ENCODE peak calls at places on chromosomes 11 and 22, in five cellular contexts. One of them, this sample, is unnamed.

GRCh38 chr11:126175261-126175885 is 36.1 kb downstream of the RPUSD4 start:
- DNase-seq in mesenchymal stem cell: no peak
- DNase-seq in H9: no peak
- DNase-seq in IMR-90: no peak
- DNase-seq in neuronal stem cell: no peak
- DNase-seq in this sample: no peak

GRCh38 chr11:68373810-68374501 is 61.6 kb downstream of the LRP5 start:
- DNase-seq in mesenchymal stem cell: peak; percentile 72
- DNase-seq in H9: no peak
- DNase-seq in IMR-90: peak; percentile 15
- DNase-seq in neuronal stem cell: no peak
- DNase-seq in this sample: no peak

GRCh38 chr11:116466231-116466630 is 306.6 kb downstream of the BUD13 start:
- DNase-seq in mesenchymal stem cell: no peak
- DNase-seq in H9: no peak
- DNase-seq in IMR-90: no peak
- DNase-seq in neuronal stem cell: no peak
- DNase-seq in this sample: no peak

GRCh38 chr11:20201231-20201630 is 41.0 kb upstream of the DBX1 start:
- DNase-seq in mesenchymal stem cell: no peak
- DNase-seq in H9: no peak
- DNase-seq in IMR-90: no peak
- DNase-seq in neuronal stem cell: no peak
- DNase-seq in this sample: no peak

GRCh38 chr11:77244277-77245014 is 57.0 kb downstream of the GDPD4 start:
- DNase-seq in mesenchymal stem cell: peak; percentile 78
- DNase-seq in H9: no peak
- DNase-seq in IMR-90: peak; percentile 85
- DNase-seq in neuronal stem cell: no peak
- DNase-seq in this sample: no peak

GRCh38 chr11:304915-305833 is 2.4 kb upstream of the IFITM2 start:
- DNase-seq in mesenchymal stem cell: peak; percentile 81
- DNase-seq in H9: peak; percentile 75
- DNase-seq in IMR-90: peak; percentile 79
- DNase-seq in neuronal stem cell: peak; percentile 56
- DNase-seq in this sample: peak; percentile 81

GRCh38 chr11:121437686-121438078 is 14.4 kb upstream of the SORL1 start:
- DNase-seq in mesenchymal stem cell: no peak
- DNase-seq in H9: no peak
- DNase-seq in IMR-90: no peak
- DNase-seq in neuronal stem cell: no peak
- DNase-seq in this sample: no peak

GRCh38 chr11:20156876-20157613 is 3.2 kb downstream of the DBX1 start:
- DNase-seq in mesenchymal stem cell: no peak
- DNase-seq in H9: no peak
- DNase-seq in IMR-90: no peak
- DNase-seq in neuronal stem cell: peak; percentile 73
- DNase-seq in this sample: peak; percentile 24

GRCh38 chr22:40238425-40239344 is 61.0 kb downstream of the TNRC6B start:
- DNase-seq in mesenchymal stem cell: peak; percentile 83
- DNase-seq in H9: no peak
- DNase-seq in IMR-90: peak; percentile 74
- DNase-seq in neuronal stem cell: no peak
- DNase-seq in this sample: no peak

GRCh38 chr11:117871784-117872183 is 4.7 kb downstream of the FXYD6 start:
- DNase-seq in mesenchymal stem cell: no peak
- DNase-seq in H9: no peak
- DNase-seq in IMR-90: no peak
- DNase-seq in neuronal stem cell: no peak
- DNase-seq in this sample: no peak

GRCh38 chr11:119774180-119774763 is 45.3 kb upstream of the NECTIN1 start:
- DNase-seq in mesenchymal stem cell: peak; percentile 41
- DNase-seq in H9: peak; percentile 52
- DNase-seq in IMR-90: peak; percentile 13
- DNase-seq in neuronal stem cell: peak; percentile 68
- DNase-seq in this sample: peak; percentile 72

GRCh38 chr22:20319745-20320658 is at the start of gene DGCR6L:
- DNase-seq in mesenchymal stem cell: peak; percentile 97
- DNase-seq in H9: peak; percentile 95
- DNase-seq in IMR-90: peak; percentile 93
- DNase-seq in neuronal stem cell: peak; percentile 96
- DNase-seq in this sample: peak; percentile 97

GRCh38 chr11:80239217-80239616 is 798.4 kb upstream of the TENM4 start:
- DNase-seq in mesenchymal stem cell: peak; percentile 21
- DNase-seq in H9: no peak
- DNase-seq in IMR-90: no peak
- DNase-seq in neuronal stem cell: no peak
- DNase-seq in this sample: no peak

GRCh38 chr11:80116796-80117195 is 676.0 kb upstream of the TENM4 start:
- DNase-seq in mesenchymal stem cell: no peak
- DNase-seq in H9: no peak
- DNase-seq in IMR-90: no peak
- DNase-seq in neuronal stem cell: no peak
- DNase-seq in this sample: no peak

GRCh38 chr11:119671048-119671447 is 58.0 kb downstream of the NECTIN1 start:
- DNase-seq in mesenchymal stem cell: peak; percentile 80
- DNase-seq in H9: no peak
- DNase-seq in IMR-90: peak; percentile 88
- DNase-seq in neuronal stem cell: no peak
- DNase-seq in this sample: no peak

GRCh38 chr11:102177974-102178631 is 67.9 kb downstream of the YAP1 start:
- DNase-seq in mesenchymal stem cell: peak; percentile 97
- DNase-seq in H9: no peak
- DNase-seq in IMR-90: peak; percentile 94
- DNase-seq in neuronal stem cell: no peak
- DNase-seq in this sample: peak; percentile 75

GRCh38 chr22:19604711-19605268 is 80.6 kb upstream of the CLDN5 start:
- DNase-seq in mesenchymal stem cell: peak; percentile 1
- DNase-seq in H9: no peak
- DNase-seq in IMR-90: no peak
- DNase-seq in neuronal stem cell: no peak
- DNase-seq in this sample: no peak

GRCh38 chr11:79052539-79052938 is 388.3 kb downstream of the TENM4 start:
- DNase-seq in mesenchymal stem cell: no peak
- DNase-seq in H9: peak; percentile 52
- DNase-seq in IMR-90: no peak
- DNase-seq in neuronal stem cell: no peak
- DNase-seq in this sample: peak; percentile 55

GRCh38 chr22:49195636-49196035 is 632.0 kb downstream of the BRD1 start:
- DNase-seq in mesenchymal stem cell: no peak
- DNase-seq in H9: no peak
- DNase-seq in IMR-90: no peak
- DNase-seq in neuronal stem cell: no peak
- DNase-seq in this sample: no peak

GRCh38 chr22:42294034-42294985 is 23.9 kb upstream of the TCF20 start:
- DNase-seq in mesenchymal stem cell: peak; percentile 60
- DNase-seq in H9: peak; percentile 91
- DNase-seq in IMR-90: peak; percentile 41
- DNase-seq in neuronal stem cell: peak; percentile 72
- DNase-seq in this sample: peak; percentile 89

GRCh38 chr11:15692739-15693138 is 578.0 kb downstream of the INSC start:
- DNase-seq in mesenchymal stem cell: peak; percentile 81
- DNase-seq in H9: no peak
- DNase-seq in IMR-90: peak; percentile 65
- DNase-seq in neuronal stem cell: no peak
- DNase-seq in this sample: peak; percentile 21

GRCh38 chr11:103703954-103704353 is 332.5 kb upstream of the DDI1 start:
- DNase-seq in mesenchymal stem cell: no peak
- DNase-seq in H9: no peak
- DNase-seq in IMR-90: no peak
- DNase-seq in neuronal stem cell: no peak
- DNase-seq in this sample: no peak

GRCh38 chr22:20089226-20089976 is 9.4 kb downstream of the DGCR8 start:
- DNase-seq in mesenchymal stem cell: no peak
- DNase-seq in H9: no peak
- DNase-seq in IMR-90: no peak
- DNase-seq in neuronal stem cell: no peak
- DNase-seq in this sample: no peak

GRCh38 chr22:42596863-42597530 is 17.7 kb downstream of the POLDIP3 start:
- DNase-seq in mesenchymal stem cell: no peak
- DNase-seq in H9: no peak
- DNase-seq in IMR-90: no peak
- DNase-seq in neuronal stem cell: no peak
- DNase-seq in this sample: no peak

GRCh38 chr11:17810736-17811135 is 76.2 kb downstream of the KCNC1 start:
- DNase-seq in mesenchymal stem cell: no peak
- DNase-seq in H9: no peak
- DNase-seq in IMR-90: peak; percentile 52
- DNase-seq in neuronal stem cell: no peak
- DNase-seq in this sample: no peak

GRCh38 chr11:41237386-41237785 is 222.1 kb downstream of the LRRC4C start:
- DNase-seq in mesenchymal stem cell: no peak
- DNase-seq in H9: no peak
- DNase-seq in IMR-90: no peak
- DNase-seq in neuronal stem cell: no peak
- DNase-seq in this sample: peak; percentile 84

GRCh38 chr11:2525941-2526807 is 81.4 kb downstream of the KCNQ1 start:
- DNase-seq in mesenchymal stem cell: no peak
- DNase-seq in H9: peak; percentile 18
- DNase-seq in IMR-90: no peak
- DNase-seq in neuronal stem cell: no peak
- DNase-seq in this sample: no peak

GRCh38 chr22:46747646-46748045 is 9.6 kb upstream of the CERK start:
- DNase-seq in mesenchymal stem cell: no peak
- DNase-seq in H9: no peak
- DNase-seq in IMR-90: no peak
- DNase-seq in neuronal stem cell: no peak
- DNase-seq in this sample: no peak

GRCh38 chr11:120239713-120240640 is at the start of gene POU2F3:
- DNase-seq in mesenchymal stem cell: no peak
- DNase-seq in H9: peak; percentile 65
- DNase-seq in IMR-90: no peak
- DNase-seq in neuronal stem cell: no peak
- DNase-seq in this sample: peak; percentile 56

GRCh38 chr11:63510360-63511130 is 4.7 kb downstream of the LGALS12 start:
- DNase-seq in mesenchymal stem cell: no peak
- DNase-seq in H9: no peak
- DNase-seq in IMR-90: no peak
- DNase-seq in neuronal stem cell: no peak
- DNase-seq in this sample: no peak

GRCh38 chr11:3115321-3115720 is 49.8 kb downstream of the OSBPL5 start:
- DNase-seq in mesenchymal stem cell: no peak
- DNase-seq in H9: no peak
- DNase-seq in IMR-90: no peak
- DNase-seq in neuronal stem cell: no peak
- DNase-seq in this sample: no peak

GRCh38 chr11:76587810-76588454 is 82.6 kb downstream of the LRRC32 start:
- DNase-seq in mesenchymal stem cell: peak; percentile 55
- DNase-seq in H9: no peak
- DNase-seq in IMR-90: peak; percentile 67
- DNase-seq in neuronal stem cell: no peak
- DNase-seq in this sample: no peak

GRCh38 chr22:29799217-29799680 is 32.1 kb downstream of the UQCR10 start:
- DNase-seq in mesenchymal stem cell: peak; percentile 98
- DNase-seq in H9: no peak
- DNase-seq in IMR-90: peak; percentile 94
- DNase-seq in neuronal stem cell: no peak
- DNase-seq in this sample: no peak

GRCh38 chr11:95768521-95768920 is 21.1 kb downstream of the FAM76B start:
- DNase-seq in mesenchymal stem cell: no peak
- DNase-seq in H9: no peak
- DNase-seq in IMR-90: peak; percentile 9
- DNase-seq in neuronal stem cell: no peak
- DNase-seq in this sample: peak; percentile 55

GRCh38 chr11:67648796-67649613 is 1.5 kb downstream of the ACY3 start:
- DNase-seq in mesenchymal stem cell: no peak
- DNase-seq in H9: no peak
- DNase-seq in IMR-90: no peak
- DNase-seq in neuronal stem cell: no peak
- DNase-seq in this sample: no peak

GRCh38 chr11:726278-726915 is 20.4 kb downstream of the EPS8L2 start:
- DNase-seq in mesenchymal stem cell: no peak
- DNase-seq in H9: peak; percentile 66
- DNase-seq in IMR-90: peak; percentile 26
- DNase-seq in neuronal stem cell: no peak
- DNase-seq in this sample: peak; percentile 40

GRCh38 chr11:104581246-104581980 is 316.8 kb downstream of the CASP12 start:
- DNase-seq in mesenchymal stem cell: no peak
- DNase-seq in H9: no peak
- DNase-seq in IMR-90: peak; percentile 69
- DNase-seq in neuronal stem cell: peak; percentile 23
- DNase-seq in this sample: peak; percentile 22

GRCh38 chr11:46295996-46296519 is 18.6 kb downstream of the CREB3L1 start:
- DNase-seq in mesenchymal stem cell: no peak
- DNase-seq in H9: no peak
- DNase-seq in IMR-90: no peak
- DNase-seq in neuronal stem cell: no peak
- DNase-seq in this sample: peak; percentile 19
- H2BK15ac ChIP-seq in mesenchymal stem cell: peak overlapping the region; percentile 99
- H2BK15ac ChIP-seq in H9: no peak overlapping the region
- H2BK15ac ChIP-seq in IMR-90: peak overlapping the region; percentile 83
- H2BK15ac ChIP-seq in neuronal stem cell: peak overlapping the region; percentile 97
- H2BK15ac ChIP-seq in this sample: peak overlapping the region; percentile 8

GRCh38 chr22:37568448-37569008 is 8.2 kb downstream of the CDC42EP1 start:
- DNase-seq in mesenchymal stem cell: no peak
- DNase-seq in H9: peak; percentile 26
- DNase-seq in IMR-90: no peak
- DNase-seq in neuronal stem cell: no peak
- DNase-seq in this sample: peak; percentile 46
- H3K18ac ChIP-seq in mesenchymal stem cell: no peak overlapping the region
- H3K18ac ChIP-seq in H9: no peak overlapping the region
- H3K18ac ChIP-seq in IMR-90: no peak overlapping the region
- H3K18ac ChIP-seq in neuronal stem cell: peak overlapping the region; percentile 29
- H3K18ac ChIP-seq in this sample: peak overlapping the region; percentile 20

GRCh38 chr11:45379162-45379863 is 93.2 kb upstream of the SYT13 start:
- DNase-seq in mesenchymal stem cell: no peak
- DNase-seq in H9: no peak
- DNase-seq in IMR-90: no peak
- DNase-seq in neuronal stem cell: no peak
- DNase-seq in this sample: peak; percentile 18
- H2BK15ac ChIP-seq in mesenchymal stem cell: no peak overlapping the region
- H2BK15ac ChIP-seq in H9: no peak overlapping the region
- H2BK15ac ChIP-seq in IMR-90: no peak overlapping the region
- H2BK15ac ChIP-seq in neuronal stem cell: no peak overlapping the region
- H2BK15ac ChIP-seq in this sample: no peak overlapping the region

DNA sequence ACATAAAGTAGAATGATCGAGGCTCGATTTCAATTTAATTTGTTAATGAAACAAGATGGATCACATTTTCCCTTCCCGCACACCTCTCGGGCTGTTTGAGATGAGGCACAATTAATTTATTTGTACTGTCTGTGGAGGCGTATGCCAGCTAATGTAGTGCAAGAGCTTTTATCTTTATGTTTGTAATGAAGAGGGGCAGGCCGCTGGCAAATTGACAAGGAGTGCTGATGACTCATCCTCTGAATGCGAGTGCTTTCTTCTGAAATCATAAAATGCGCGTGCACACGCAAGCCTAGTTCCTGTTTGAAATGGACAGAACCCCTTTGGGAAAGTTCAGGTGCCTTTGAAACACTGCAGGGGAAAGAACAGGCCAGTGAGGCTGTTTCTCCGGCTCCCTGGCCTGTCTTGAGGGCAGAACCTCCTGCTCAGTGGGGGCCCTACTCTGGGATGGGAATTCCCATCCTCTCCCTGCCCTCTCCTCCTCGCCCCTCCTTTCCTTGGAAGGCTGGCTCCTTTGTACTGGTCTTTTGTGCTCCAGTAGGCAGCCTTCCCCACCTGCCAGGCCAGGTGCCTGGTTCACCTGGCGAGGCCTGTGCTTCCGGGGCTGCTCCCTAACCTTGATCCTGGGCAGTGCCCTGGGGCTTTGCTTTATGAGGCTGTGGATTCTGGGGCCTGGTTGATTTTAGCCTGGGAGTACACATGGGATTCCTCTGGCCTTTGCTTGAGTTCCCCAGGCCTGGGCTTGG is 50.3 kb downstream of the TEAD1 start:
- DNase-seq in mesenchymal stem cell: peak; percentile 97
- DNase-seq in H9: peak; percentile 95
- DNase-seq in IMR-90: peak; percentile 95
- DNase-seq in neuronal stem cell: no peak
- DNase-seq in this sample: peak; percentile 91
- H3K18ac ChIP-seq in mesenchymal stem cell: peak overlapping the region; percentile 97
- H3K18ac ChIP-seq in H9: peak overlapping the region; percentile 47
- H3K18ac ChIP-seq in IMR-90: peak overlapping the region; percentile 2
- H3K18ac ChIP-seq in neuronal stem cell: peak overlapping the region; percentile 41
- H3K18ac ChIP-seq in this sample: peak overlapping the region; percentile 85

This sample was measured in mesendoderm.